ENCODE peak calls at places on chromosomes 5 and 9, in four cellular contexts. A, S, G and O are unnamed samples.
A peak's percentile ranks its signal among the peaks of the same experiment; 100 is the strongest.

GRCh38 chr5:10935536-10935935 is 174.5 kb upstream of the DAP start:
- DNase-seq in S (no peak), A (no peak), G (no peak), O (no peak)

GRCh38 chr9:85077954-85078353 is 408.4 kb downstream of the NTRK2 start:
- DNase-seq in A (no peak), G (no peak), S (no peak), O (no peak)

GRCh38 chr5:134177197-134178171 is 734 bp upstream of the SKP1 start:
- DNase-seq in G (peak; percentile 85), A (peak; percentile 76), S (peak; percentile 84), O (peak; percentile 21)

GRCh38 chr5:130715541-130715940 is 449.5 kb downstream of the HINT1 start:
- DNase-seq in A (peak; percentile 27), G (no peak), S (peak; percentile 9), O (no peak)

GRCh38 chr5:132000677-132001453 is 10.6 kb downstream of the ACSL6 start:
- DNase-seq in S (no peak), A (no peak), G (no peak), O (no peak)

GRCh38 chr9:14139287-14139686 is 174.7 kb downstream of the NFIB start:
- DNase-seq in S (no peak), A (no peak), G (no peak), O (no peak)

GRCh38 chr5:36209664-36210063 is 32.1 kb downstream of the NADK2 start:
- DNase-seq in G (peak; percentile 16), S (peak; percentile 53), A (peak; percentile 51), O (no peak)

GRCh38 chr9:21097817-21098216 is 20.1 kb upstream of the IFNB1 start:
- DNase-seq in A (no peak), S (no peak), G (no peak), O (no peak)

GRCh38 chr5:126044111-126044668 is 379.0 kb upstream of the GRAMD2B start:
- DNase-seq in S (peak; percentile 68), G (peak; percentile 97), A (peak; percentile 4), O (no peak)

GRCh38 chr9:136616307-136616635 is 46.4 kb upstream of the EGFL7 start:
- DNase-seq in A (no peak), G (no peak), S (no peak), O (no peak)

GRCh38 chr9:129989740-129990139 is 53.2 kb downstream of the FNBP1 start:
- DNase-seq in A (no peak), G (peak; percentile 78), S (peak; percentile 75), O (peak; percentile 77)

GRCh38 chr5:55868846-55869245 is 17.7 kb downstream of the IL31RA start:
- DNase-seq in S (peak; percentile 98), A (peak; percentile 100), G (peak; percentile 95), O (peak; percentile 96)

GRCh38 chr5:149838881-149839739 is 105.5 kb downstream of the PDE6A start:
- DNase-seq in A (peak; percentile 91), S (peak; percentile 52), G (peak; percentile 22), O (peak; percentile 31)

GRCh38 chr5:149459891-149460290 is 80.8 kb upstream of the IL17B start:
- DNase-seq in S (no peak), G (no peak), A (no peak), O (no peak)

GRCh38 chr5:123906698-123907295 is 394.8 kb downstream of the CSNK1G3 start:
- DNase-seq in G (no peak), S (no peak), A (no peak), O (no peak)

GRCh38 chr5:170289749-170290148 is 7.8 kb downstream of the LCP2 start:
- DNase-seq in G (no peak), A (no peak), S (no peak), O (no peak)

GRCh38 chr5:126857472-126858410 is 80.8 kb downstream of the LMNB1 start:
- DNase-seq in G (peak; percentile 60), S (no peak), A (no peak), O (no peak)

GRCh38 chr5:78419396-78419795 is 59.0 kb downstream of the SCAMP1 start:
- DNase-seq in G (no peak), S (no peak), A (no peak), O (no peak)

GRCh38 chr5:17156463-17156862 is 61.0 kb upstream of the BASP1 start:
- DNase-seq in G (no peak), A (peak; percentile 78), S (peak; percentile 37), O (peak; percentile 55)

GRCh38 chr5:122880170-122880689 is 34.8 kb downstream of the SNX24 start:
- DNase-seq in G (no peak), S (no peak), A (no peak), O (no peak)

GRCh38 chr9:101242651-101243050 is 142.2 kb downstream of the BAAT start:
- DNase-seq in G (no peak), A (no peak), S (no peak), O (no peak)

GRCh38 chr9:98658965-98659364 is 49.8 kb downstream of the GABBR2 start:
- DNase-seq in G (peak; percentile 90), S (peak; percentile 90), A (no peak), O (no peak)

GRCh38 chr5:18393546-18393945 is 759.3 kb downstream of the TAF11L14 start:
- DNase-seq in A (no peak), S (no peak), G (no peak), O (no peak)

GRCh38 chr5:90632799-90633198 is 74.2 kb downstream of the ADGRV1 start:
- DNase-seq in S (no peak), A (no peak), G (no peak), O (no peak)

GRCh38 chr5:97534166-97534565 is 351.1 kb upstream of the RIOK2 start:
- DNase-seq in G (peak; percentile 92), S (peak; percentile 97), A (peak; percentile 96), O (peak; percentile 38)

GRCh38 chr5:140344683-140345423 is 1.6 kb downstream of the HBEGF start:
- DNase-seq in A (peak; percentile 81), S (no peak), G (no peak), O (peak; percentile 70)
- H3K4me3 ChIP-seq in A (peak overlapping the region; percentile 72), S (peak overlapping the region; percentile 86), G (peak overlapping the region; percentile 78), O (peak overlapping the region; percentile 72)

DNA sequence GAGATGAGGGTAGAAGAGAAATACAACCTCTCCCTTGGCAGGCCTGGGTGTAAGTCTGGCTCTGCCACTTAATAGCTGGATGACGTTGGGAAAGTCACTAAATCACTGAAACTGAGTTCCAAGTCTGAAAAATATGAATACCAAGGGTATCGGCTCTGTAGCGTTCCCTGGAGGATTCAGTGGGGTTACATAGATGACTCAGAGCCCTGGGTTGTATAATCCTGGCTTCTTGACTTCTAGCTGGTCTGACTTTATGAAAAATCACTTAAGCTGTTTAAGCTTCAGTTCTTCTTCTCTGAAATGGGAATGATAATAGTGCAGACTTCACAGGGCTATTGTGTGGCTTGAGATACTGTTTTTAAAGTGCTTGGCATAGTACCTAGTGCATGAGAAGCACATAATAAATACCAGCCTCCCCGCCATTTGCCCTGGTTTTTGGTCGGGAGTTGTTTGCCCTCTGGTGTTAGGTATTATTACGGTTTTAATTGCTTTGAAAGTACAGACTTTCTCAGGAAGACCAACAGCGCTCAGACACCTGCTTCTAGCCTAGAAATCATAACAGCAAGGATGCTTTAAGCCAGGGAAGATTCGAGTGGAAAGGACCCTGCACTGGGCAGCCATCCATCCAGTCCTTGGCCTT is 43.0 kb downstream of the CYFIP2 start:
- DNase-seq in A (no peak), G (peak; percentile 63), S (no peak), O (no peak)
- H3K4me3 ChIP-seq in A (no peak overlapping the region), G (no peak overlapping the region), S (no peak overlapping the region), O (no peak overlapping the region)

GRCh38 chr9:38257626-38258215 is 134.8 kb upstream of the ALDH1B1 start:
- DNase-seq in A (no peak), G (no peak), S (no peak), O (no peak)
- H3K4me3 ChIP-seq in A (no peak overlapping the region), G (no peak overlapping the region), S (no peak overlapping the region), O (no peak overlapping the region)

GRCh38 chr5:176450077-176450476 is 1.9 kb downstream of the FAF2 start:
- DNase-seq in G (no peak), S (no peak), A (no peak), O (no peak)
- H3K4me3 ChIP-seq in G (no peak overlapping the region), S (no peak overlapping the region), A (no peak overlapping the region), O (peak overlapping the region; percentile 99)

GRCh38 chr9:93950619-93951601 is 4.2 kb downstream of the BARX1 start:
- DNase-seq in A (no peak), S (peak; percentile 12), G (peak; percentile 9), O (no peak)
- H3K4me3 ChIP-seq in A (peak overlapping the region; percentile 19), S (peak overlapping the region; percentile 50), G (peak overlapping the region; percentile 60), O (no peak overlapping the region)

GRCh38 chr5:9692576-9692975 is 62.4 kb upstream of the TAS2R1 start:
- DNase-seq in A (no peak), G (no peak), S (no peak), O (no peak)
- H3K4me3 ChIP-seq in A (no peak overlapping the region), G (no peak overlapping the region), S (no peak overlapping the region), O (no peak overlapping the region)

GRCh38 chr9:133117271-133118178 is 3.5 kb downstream of the RALGDS start:
- DNase-seq in S (peak; percentile 15), G (peak; percentile 49), A (no peak), O (peak; percentile 71)

GRCh38 chr9:133118179-133118520 is 2.9 kb downstream of the RALGDS start:
- DNase-seq in A (no peak), G (no peak), S (no peak), O (no peak)

GRCh38 chr9:133119461-133120342 is 1.3 kb downstream of the RALGDS start:
- DNase-seq in G (no peak), A (peak; percentile 41), S (no peak), O (no peak)

GRCh38 chr9:133118568-133118967 is 2.5 kb downstream of the RALGDS start:
- DNase-seq in G (no peak), A (no peak), S (no peak), O (no peak)

GRCh38 chr9:133119039-133119438 is 2.0 kb downstream of the RALGDS start:
- DNase-seq in G (no peak), S (no peak), A (no peak), O (no peak)
- H3K4me3 ChIP-seq in G (peak overlapping the region; percentile 75), S (no peak overlapping the region), A (no peak overlapping the region), O (peak overlapping the region; percentile 63)